ENCODE peak calls at places on chromosomes 5 and 9, in eight cellular contexts. J, L, B, A, Q, G, E and W are unnamed samples.

GRCh38 chr5:2307631-2308030 is 424.9 kb upstream of the IRX4 start:
- DNase-seq in J (no peak), A (no peak), B (no peak), L (no peak), Q (no peak), E (no peak), G (no peak), W (no peak)

GRCh38 chr5:174412374-174412773 is 312.0 kb upstream of the MSX2 start:
- DNase-seq in Q (no peak), E (no peak), L (no peak), G (no peak), J (no peak), B (no peak), A (no peak), W (no peak)

GRCh38 chr5:14807471-14807870 is 64.1 kb downstream of the ANKH start:
- DNase-seq in Q (no peak), L (no peak), J (no peak), E (no peak), G (no peak), A (no peak), B (no peak), W (no peak)

GRCh38 chr9:38662763-38663593 is 42.6 kb upstream of the ANKRD18A start:
- DNase-seq in L (no peak), A (no peak), Q (peak; percentile 51), E (no peak), B (no peak), G (peak; percentile 20), J (no peak), W (no peak)

GRCh38 chr9:127783644-127784043 is 2.2 kb upstream of the CDK9 start:
- DNase-seq in G (peak; percentile 94), Q (no peak), A (no peak), E (no peak), B (peak; percentile 90), L (no peak), J (no peak), W (no peak)

GRCh38 chr9:95070549-95071021 is 246.9 kb downstream of the FANCC start:
- DNase-seq in B (no peak), E (no peak), G (no peak), L (no peak), J (peak; percentile 47), Q (no peak), A (no peak), W (no peak)

GRCh38 chr9:88007291-88007650 is 32.9 kb upstream of the CDK20 start:
- DNase-seq in G (peak; percentile 3), E (no peak), J (no peak), A (no peak), L (no peak), B (no peak), Q (no peak), W (no peak)

GRCh38 chr5:133967124-133967523 is 1.3 kb downstream of the C5orf15 start:
- DNase-seq in E (no peak), Q (peak; percentile 51), A (no peak), G (no peak), J (no peak), L (no peak), B (no peak), W (no peak)

GRCh38 chr9:93048706-93049448 is 9.6 kb upstream of the SUSD3 start:
- DNase-seq in E (peak; percentile 26), B (no peak), L (no peak), A (no peak), J (no peak), Q (no peak), G (no peak), W (no peak)

GRCh38 chr5:173320259-173320658 is 8.0 kb downstream of the STC2 start:
- DNase-seq in J (no peak), E (peak; percentile 69), L (no peak), G (no peak), A (no peak), Q (no peak), B (no peak), W (peak; percentile 24)

GRCh38 chr5:77155179-77155839 is 55.2 kb upstream of the PDE8B start:
- DNase-seq in L (no peak), G (no peak), A (no peak), E (no peak), Q (no peak), B (no peak), J (no peak), W (no peak)

GRCh38 chr9:19379697-19380046 is 364 bp downstream of the RPS6 start:
- DNase-seq in J (peak; percentile 63), A (no peak), E (no peak), L (no peak), Q (peak; percentile 45), G (no peak), B (no peak), W (no peak)

GRCh38 chr5:36200513-36200912 is 41.2 kb downstream of the NADK2 start:
- DNase-seq in A (no peak), G (no peak), E (no peak), Q (peak; percentile 49), B (no peak), J (no peak), L (no peak), W (no peak)

GRCh38 chr5:28810751-28811136 is 1772.4 kb upstream of the CDH9 start:
- DNase-seq in G (no peak), Q (no peak), A (no peak), L (no peak), E (no peak), J (no peak), B (no peak), W (no peak)

GRCh38 chr5:12636209-12636608 is 732.0 kb upstream of the CTNND2 start:
- DNase-seq in B (no peak), L (no peak), Q (no peak), G (no peak), J (no peak), A (no peak), E (no peak), W (no peak)

GRCh38 chr9:126702501-126703329 is 89.0 kb downstream of the LMX1B start:
- DNase-seq in B (no peak), A (no peak), J (peak; percentile 53), L (peak; percentile 65), E (no peak), Q (no peak), G (peak; percentile 21), W (peak; percentile 90)

GRCh38 chr5:20102291-20102690 is 114.3 kb upstream of the CDH18 start:
- DNase-seq in J (no peak), E (no peak), G (no peak), L (no peak), B (no peak), Q (no peak), A (peak; percentile 29), W (no peak)

GRCh38 chr5:81853005-81853357 is 102.1 kb upstream of the SSBP2 start:
- DNase-seq in Q (no peak), E (no peak), B (no peak), L (no peak), A (no peak), G (no peak), J (no peak), W (peak; percentile 27)
- H3K4me3 ChIP-seq in Q (no peak overlapping the region), E (peak overlapping the region; percentile 53), B (no peak overlapping the region), L (peak overlapping the region; percentile 77), A (no peak overlapping the region), G (peak overlapping the region; percentile 65), J (no peak overlapping the region), W (peak overlapping the region; percentile 41)

GRCh38 chr9:120931278-120932085 is 4.9 kb upstream of the TRAF1 start:
- DNase-seq in J (peak; percentile 77), Q (peak; percentile 80), B (no peak), G (peak; percentile 70), E (peak; percentile 67), A (no peak), L (peak; percentile 78), W (no peak)
- H3K4me3 ChIP-seq in J (no peak overlapping the region), Q (no peak overlapping the region), B (no peak overlapping the region), G (no peak overlapping the region), E (no peak overlapping the region), A (no peak overlapping the region), L (peak overlapping the region; percentile 5), W (no peak overlapping the region)

GRCh38 chr9:21611896-21612295 is 129.8 kb upstream of the IFNE start:
- DNase-seq in G (no peak), E (no peak), B (no peak), L (no peak), Q (no peak), A (no peak), J (no peak), W (no peak)
- H3K4me3 ChIP-seq in G (no peak overlapping the region), E (no peak overlapping the region), B (no peak overlapping the region), L (no peak overlapping the region), Q (no peak overlapping the region), A (no peak overlapping the region), J (no peak overlapping the region), W (no peak overlapping the region)

GRCh38 chr9:76403352-76403751 is 9.1 kb upstream of the RFK start:
- DNase-seq in L (no peak), B (no peak), G (peak; percentile 69), E (no peak), A (no peak), J (no peak), Q (peak; percentile 91), W (no peak)
- H3K4me3 ChIP-seq in L (peak overlapping the region; percentile 53), B (no peak overlapping the region), G (no peak overlapping the region), E (no peak overlapping the region), A (no peak overlapping the region), J (peak overlapping the region; percentile 3), Q (no peak overlapping the region), W (no peak overlapping the region)

DNA sequence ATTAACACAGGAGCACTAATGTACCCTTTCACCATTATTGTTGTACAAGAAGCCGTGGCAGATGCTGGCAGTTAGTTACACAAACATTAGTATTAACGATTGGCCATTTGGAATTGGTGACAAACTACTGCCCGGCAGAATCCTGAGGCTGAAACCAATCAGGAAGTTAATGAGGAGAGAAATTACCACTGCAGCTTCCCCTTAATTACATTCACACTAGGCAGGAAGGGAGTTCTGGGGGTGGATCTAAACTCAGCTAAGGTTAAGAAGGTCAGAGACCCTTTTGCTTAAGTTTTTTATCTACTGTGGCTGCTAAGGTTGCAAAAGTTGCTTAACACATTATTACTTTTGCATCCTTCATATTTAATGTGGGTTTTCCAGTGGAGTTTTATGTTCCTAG is 9.5 kb upstream of the DMRT3 start:
- DNase-seq in B (no peak), L (no peak), E (no peak), Q (no peak), J (no peak), G (peak; percentile 74), A (no peak), W (no peak)
- H3K4me3 ChIP-seq in B (no peak overlapping the region), L (no peak overlapping the region), E (no peak overlapping the region), Q (no peak overlapping the region), J (no peak overlapping the region), G (no peak overlapping the region), A (no peak overlapping the region), W (no peak overlapping the region)

DNA sequence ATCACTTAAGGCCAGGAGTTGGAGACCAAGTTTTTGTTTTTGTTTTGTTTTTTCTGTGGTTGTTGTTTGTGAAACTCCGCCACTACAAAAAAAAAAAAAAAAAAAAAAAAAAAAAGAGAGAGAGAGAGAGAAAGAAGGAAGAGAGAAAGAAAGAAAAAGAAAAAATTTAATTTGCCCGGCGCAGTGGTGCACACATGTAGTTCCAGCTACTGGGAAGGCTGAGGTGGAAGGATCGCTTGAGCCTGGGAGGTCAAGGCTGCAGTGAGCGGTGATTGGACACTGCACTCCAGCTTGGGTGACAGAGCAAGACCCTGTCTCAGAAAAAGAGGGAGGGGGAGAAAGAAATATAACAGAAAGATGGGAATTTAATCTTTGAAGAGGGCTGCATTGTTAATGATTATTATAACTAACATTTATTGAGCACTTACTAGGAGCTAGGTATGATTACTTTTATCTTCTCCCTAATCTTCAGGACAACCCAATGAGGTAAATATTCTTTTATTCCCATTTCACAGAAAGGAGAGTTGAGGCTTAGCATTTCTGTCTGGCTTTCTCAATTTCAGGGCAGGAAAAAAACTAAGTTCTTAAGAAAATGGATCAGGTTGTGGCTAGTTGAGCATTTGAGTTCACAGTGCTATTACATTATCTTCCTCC is 1.0 kb downstream of the THG1L start:
- DNase-seq in B (no peak), A (no peak), L (no peak), G (no peak), Q (no peak), E (no peak), J (no peak), W (no peak)
- H3K4me3 ChIP-seq in B (peak overlapping the region; percentile 74), A (no peak overlapping the region), L (no peak overlapping the region), G (peak overlapping the region; percentile 89), Q (no peak overlapping the region), E (peak overlapping the region; percentile 77), J (no peak overlapping the region), W (peak overlapping the region; percentile 65)